ENCODE peak calls at places on chromosome 22, in eight cellular contexts. G is A549, H is GM12878, Z is ovary, U is tibial nerve, A is K562, X is stomach, B is sigmoid colon. M is an unnamed sample.

GRCh38 chr22:35561796-35562526 is 21.3 kb downstream of the RASD2 start:
- DNase-seq in U (no peak), B (no peak), G (peak; percentile 66), X (no peak), Z (no peak), H (no peak), A (peak; percentile 52), M (no peak)

GRCh38 chr22:36445158-36445668 is 36.2 kb downstream of the TXN2 start:
- DNase-seq in U (no peak), G (no peak), Z (peak; percentile 82), X (no peak), B (peak; percentile 90), A (no peak), H (no peak), M (no peak)

GRCh38 chr22:36435516-36436415 is 45.7 kb downstream of the TXN2 start:
- DNase-seq in G (no peak), A (no peak), Z (no peak), B (no peak), X (peak; percentile 82), U (no peak), H (peak; percentile 52), M (peak; percentile 84)

GRCh38 chr22:42437488-42438292 is 5.5 kb upstream of the NFAM1 start:
- DNase-seq in G (peak; percentile 58), X (peak; percentile 78), U (peak; percentile 72), A (peak; percentile 75), B (peak; percentile 87), H (peak; percentile 84), Z (peak; percentile 81), M (peak; percentile 82)

GRCh38 chr22:36286096-36286957 is 33.4 kb downstream of the APOL1 start:
- DNase-seq in B (peak; percentile 94), X (peak; percentile 74), U (peak; percentile 75), G (peak; percentile 71), H (no peak), Z (peak; percentile 90), A (peak; percentile 82), M (peak; percentile 75)

GRCh38 chr22:35133702-35134395 is 67.9 kb downstream of the ISX start:
- DNase-seq in G (no peak), A (no peak), X (no peak), Z (no peak), U (no peak), B (no peak), H (no peak), M (peak; percentile 19)

GRCh38 chr22:36136988-36137387 is 23.6 kb downstream of the APOL3 start:
- DNase-seq in U (no peak), Z (no peak), H (no peak), G (no peak), A (no peak), X (no peak), B (no peak), M (no peak)

GRCh38 chr22:17777005-17777716 is 2.9 kb upstream of the BID start:
- DNase-seq in G (no peak), A (peak; percentile 46), Z (no peak), H (peak; percentile 87), B (peak; percentile 61), X (peak; percentile 55), U (no peak), M (peak; percentile 58)

GRCh38 chr22:36316419-36316818 is 63.5 kb downstream of the APOL1 start:
- DNase-seq in Z (no peak), X (no peak), B (no peak), G (no peak), A (no peak), U (no peak), H (no peak), M (no peak)

GRCh38 chr22:25843660-25844275 is 101.8 kb downstream of the MYO18B start:
- DNase-seq in Z (no peak), X (no peak), A (no peak), U (no peak), B (no peak), G (no peak), H (no peak), M (no peak)

GRCh38 chr22:18000441-18001039 is 23.8 kb downstream of the MICAL3 start:
- DNase-seq in G (no peak), H (no peak), B (peak; percentile 69), X (no peak), U (no peak), Z (peak; percentile 58), A (peak; percentile 27), M (peak; percentile 36)

DNA sequence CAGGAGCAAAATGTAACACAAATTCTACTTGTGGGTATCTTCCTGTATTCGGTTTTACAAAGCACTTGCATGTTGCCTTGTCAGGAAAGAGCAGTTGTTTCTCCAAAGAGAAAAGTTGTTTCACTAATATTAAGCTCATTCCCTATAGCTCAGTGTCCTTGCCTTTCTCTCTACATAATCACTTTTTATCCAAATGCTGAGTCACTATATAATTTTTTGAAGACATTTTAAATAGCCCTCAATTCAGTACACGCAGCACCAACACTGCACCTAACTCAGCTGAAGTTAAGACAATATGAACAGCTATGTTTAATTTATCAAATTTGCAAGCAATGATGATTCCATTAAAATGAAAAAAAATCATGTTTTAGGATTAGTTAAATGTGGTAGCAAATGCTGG is 14.5 kb upstream of the MRTFA start:
- DNase-seq in G (no peak), B (no peak), Z (no peak), A (no peak), X (no peak), H (no peak), U (no peak), M (no peak)
- TF ChIP-seq EP300 in G (no peak), B (no peak), Z (no peak), A (no peak), X (no peak), H (no peak), U (no peak), M (no peak)

GRCh38 chr22:45629469-45630089 is 42.1 kb upstream of the ATXN10 start:
- DNase-seq in H (no peak), B (no peak), A (no peak), Z (no peak), G (no peak), X (no peak), U (no peak), M (no peak)

GRCh38 chr22:45628508-45628907 is 43.1 kb upstream of the ATXN10 start:
- DNase-seq in H (no peak), G (no peak), A (no peak), U (no peak), Z (no peak), X (no peak), B (no peak), M (no peak)

GRCh38 chr22:45626198-45626651 is 45.4 kb upstream of the ATXN10 start:
- DNase-seq in Z (no peak), U (no peak), B (no peak), H (no peak), A (no peak), G (peak; percentile 63), X (peak; percentile 63), M (peak; percentile 80)

GRCh38 chr22:45630436-45630835 is 41.2 kb upstream of the ATXN10 start:
- DNase-seq in X (no peak), A (no peak), U (no peak), Z (no peak), G (no peak), H (no peak), B (no peak), M (no peak)

DNA sequence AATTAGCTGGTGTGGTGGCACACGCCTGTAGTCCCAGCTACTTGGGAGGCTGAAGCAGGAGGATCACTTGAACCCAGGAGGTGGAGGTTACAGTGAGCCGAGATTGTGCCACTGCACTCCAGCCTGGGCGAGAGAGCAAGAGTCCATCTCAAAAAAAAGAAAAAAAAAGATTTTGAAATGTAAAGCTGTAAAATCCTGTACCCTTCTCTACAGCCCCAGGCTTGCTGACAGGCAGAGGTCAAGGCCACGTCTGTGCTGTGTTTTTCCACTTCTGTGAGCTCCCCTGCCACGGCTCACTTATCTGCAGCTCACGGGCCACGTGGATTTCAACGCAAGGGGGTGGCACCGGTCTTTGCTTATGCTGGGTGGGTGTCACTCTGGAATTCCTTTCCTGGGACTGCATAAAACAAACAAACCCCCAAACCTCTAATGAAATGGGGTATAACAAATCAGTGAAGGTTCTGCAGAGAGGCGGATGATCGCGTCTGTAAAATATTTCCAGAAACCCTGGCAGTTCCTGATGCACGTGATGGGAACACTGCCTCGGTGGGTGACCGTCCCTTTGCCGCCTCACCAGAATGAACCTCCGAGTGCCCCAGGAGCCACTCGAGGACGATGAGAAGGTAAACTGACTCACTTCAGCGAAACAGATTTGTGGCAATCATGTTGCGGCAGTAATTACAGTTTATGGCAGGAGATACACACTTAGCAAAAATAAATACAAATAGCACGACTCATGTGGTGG is 44.0 kb upstream of the ATXN10 start:
- DNase-seq in Z (no peak), X (no peak), H (no peak), B (no peak), U (no peak), G (no peak), A (no peak), M (no peak)
- TF ChIP-seq EP300 in Z (no peak), X (no peak), H (no peak), B (no peak), U (no peak), G (no peak), A (no peak), M (no peak)

DNA sequence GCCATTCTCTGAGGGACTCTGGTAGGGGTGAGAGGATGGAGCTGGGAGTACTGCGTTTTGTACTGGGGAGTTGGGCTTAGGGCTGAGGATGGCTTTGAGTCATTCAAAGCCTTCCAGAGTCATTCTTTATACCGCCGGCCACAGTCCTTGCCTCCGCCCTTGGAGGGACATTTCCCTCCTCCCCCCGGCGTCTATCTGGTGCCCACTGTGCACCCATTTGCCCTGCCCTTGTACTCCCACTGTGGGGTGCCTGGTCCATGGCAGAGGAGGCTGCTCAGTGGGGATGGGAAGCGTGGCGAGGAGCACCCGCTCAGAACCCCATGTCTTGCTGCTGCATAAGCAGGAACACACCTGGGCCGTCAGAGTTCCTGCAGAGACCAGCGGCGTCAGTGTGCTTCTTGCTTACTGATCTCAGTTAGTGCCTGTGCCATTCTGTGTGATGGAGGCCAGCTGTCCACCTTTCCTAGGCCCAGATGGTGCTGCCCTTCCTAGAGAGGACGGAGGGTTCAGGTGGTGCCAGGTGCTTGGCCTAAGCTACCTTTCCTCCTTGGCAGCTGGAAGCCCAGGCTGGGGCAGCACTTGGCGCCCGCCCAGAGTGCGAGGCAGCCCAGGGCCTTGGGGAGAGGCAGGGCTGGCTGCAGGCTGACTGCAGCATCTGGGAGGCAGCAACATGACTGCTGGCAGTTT is 23.3 kb upstream of the TMEM191C start:
- DNase-seq in X (peak; percentile 80), U (no peak), Z (peak; percentile 33), A (no peak), G (no peak), B (peak; percentile 42), H (no peak), M (no peak)
- TF ChIP-seq EP300 in X (no peak), U (no peak), Z (no peak), A (no peak), G (no peak), B (no peak), H (no peak), M (no peak)

GRCh38 chr22:27642104-27642800 is 159.3 kb downstream of the MN1 start:
- DNase-seq in H (no peak), U (no peak), X (no peak), G (no peak), Z (peak; percentile 27), B (no peak), A (peak; percentile 11), M (no peak)
- TF ChIP-seq EP300 in H (no peak), U (no peak), X (no peak), G (no peak), Z (no peak), B (no peak), A (no peak), M (no peak)

GRCh38 chr22:23850136-23850611 is 7.5 kb upstream of the SLC2A11 start:
- DNase-seq in B (no peak), A (no peak), U (no peak), G (no peak), X (peak; percentile 52), H (no peak), Z (no peak), M (no peak)
- TF ChIP-seq EP300 in B (no peak), A (no peak), U (no peak), G (no peak), X (no peak), H (no peak), Z (no peak), M (no peak)

M was measured in transverse colon.